ENCODE peak calls at places on chromosome 12, in eight cellular contexts. P, X, D, K, F, I, G and E are unnamed samples.

GRCh38 chr12:101670007-101670671 is 27.3 kb upstream of the CHPT1 start:
- DNase-seq in P (peak; percentile 67), X (no peak), D (peak; percentile 27), K (peak; percentile 24), F (peak; percentile 84), I (no peak), G (peak; percentile 37), E (peak; percentile 67)

GRCh38 chr12:116159175-116159574 is 118.3 kb downstream of the MED13L start:
- DNase-seq in P (no peak), X (peak; percentile 2), D (no peak), K (no peak), F (peak; percentile 40), I (peak; percentile 11), G (no peak), E (no peak)

GRCh38 chr12:117119592-117120198 is 20.5 kb upstream of the TESC start:
- DNase-seq in P (no peak), X (peak; percentile 61), D (peak; percentile 36), K (peak; percentile 50), F (peak; percentile 70), I (peak; percentile 77), G (no peak), E (no peak)

GRCh38 chr12:100753837-100754236 is 40.7 kb upstream of the ANO4 start:
- DNase-seq in P (no peak), X (peak; percentile 13), D (no peak), K (no peak), F (no peak), I (peak; percentile 71), G (no peak), E (no peak)

GRCh38 chr12:67436230-67436629 is 167.1 kb downstream of the CAND1 start:
- DNase-seq in P (no peak), X (no peak), D (no peak), K (no peak), F (no peak), I (peak; percentile 21), G (no peak), E (no peak)

GRCh38 chr12:11649413-11650278 is at the start of gene ETV6:
- DNase-seq in P (peak; percentile 80), X (peak; percentile 84), D (peak; percentile 83), K (peak; percentile 70), F (peak; percentile 91), I (peak; percentile 93), G (peak; percentile 79), E (peak; percentile 81)

GRCh38 chr12:52156757-52157565 is 34.9 kb downstream of the KRT80 start:
- DNase-seq in P (peak; percentile 68), X (peak; percentile 51), D (peak; percentile 80), K (peak; percentile 85), F (peak; percentile 77), I (peak; percentile 88), G (peak; percentile 82), E (peak; percentile 88)

GRCh38 chr12:89918172-89918880 is 209.7 kb upstream of the ATP2B1 start:
- DNase-seq in P (no peak), X (no peak), D (no peak), K (peak; percentile 35), F (no peak), I (peak; percentile 55), G (peak; percentile 44), E (no peak)

GRCh38 chr12:57793920-57794319 is 11.3 kb downstream of the TSFM start:
- DNase-seq in P (no peak), X (no peak), D (no peak), K (no peak), F (no peak), I (no peak), G (no peak), E (no peak)